ENCODE peak calls at places on chromosome 5, in six cellular contexts. S is RWPE2, Z is retinal pigment epithelial cell, E is AG09319, N is A549, M is fibroblast of pulmonary artery. P is an unnamed sample.

GRCh38 chr5:146027746-146028145 is 77.6 kb downstream of the PLAC8L1 start:
- DNase-seq in E (no peak), S (peak), N (peak), Z (peak), M (no peak), P (no peak)

GRCh38 chr5:82991678-82992323 is 85.4 kb downstream of the TMEM167A start:
- DNase-seq in S (no peak), Z (peak), M (peak), E (no peak), N (no peak), P (no peak)

GRCh38 chr5:6087576-6087975 is 290.8 kb downstream of the MED10 start:
- DNase-seq in Z (no peak), N (no peak), M (no peak), E (no peak), S (no peak), P (no peak)

GRCh38 chr5:1420211-1421195 is 24.7 kb downstream of the SLC6A3 start:
- DNase-seq in M (no peak), S (peak), E (no peak), Z (no peak), N (no peak), P (no peak)

GRCh38 chr5:133509742-133510079 is 102.6 kb downstream of the FSTL4 start:
- DNase-seq in Z (no peak), N (no peak), E (no peak), S (no peak), M (no peak), P (no peak)

GRCh38 chr5:53323511-53323910 is 156.9 kb upstream of the FST start:
- DNase-seq in E (no peak), M (no peak), S (peak), N (no peak), Z (no peak), P (no peak)

GRCh38 chr5:108251350-108251749 is 130.5 kb downstream of the FBXL17 start:
- DNase-seq in N (no peak), Z (peak), E (no peak), S (no peak), M (peak), P (no peak)

GRCh38 chr5:159616967-159617366 is 286.7 kb upstream of the IL12B start:
- DNase-seq in M (peak), N (no peak), S (no peak), Z (no peak), E (peak), P (no peak)

DNA sequence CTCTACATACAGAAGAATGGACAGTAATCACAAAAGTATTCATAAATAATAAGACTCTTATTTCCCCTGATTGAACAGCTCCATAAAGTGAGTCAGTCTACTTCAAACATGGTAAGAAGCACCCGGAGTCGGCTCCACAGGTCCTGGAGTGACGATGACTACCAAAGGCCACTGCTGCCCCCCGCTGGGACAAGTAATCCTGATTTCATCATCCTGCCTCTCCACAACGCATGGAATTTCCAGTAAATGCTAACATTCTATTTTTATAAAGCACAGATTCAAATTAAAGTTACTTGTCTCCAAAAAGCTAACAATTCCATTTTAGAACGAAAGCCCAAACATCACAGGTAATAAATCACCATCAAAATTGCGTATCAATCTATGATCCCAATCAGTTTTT is 16.2 kb downstream of the ATPSCKMT start:
- DNase-seq in Z (peak), N (peak), M (peak), E (peak), S (no peak), P (peak)
- TF ChIP-seq CTCF in Z (peak), N (peak), M (peak), E (peak), S (peak), P (no peak)

GRCh38 chr5:15499528-15500325 is at the start of gene FBXL7:
- DNase-seq in Z (no peak), E (peak), M (peak), N (peak), S (no peak), P (peak)
- TF ChIP-seq CTCF in Z (peak), E (peak), M (no peak), N (no peak), S (peak), P (no peak)

GRCh38 chr5:140366770-140367630 is 7.0 kb downstream of the SLC4A9 start:
- DNase-seq in E (no peak), Z (no peak), N (no peak), S (no peak), M (no peak), P (no peak)
- TF ChIP-seq CTCF in E (no peak), Z (no peak), N (no peak), S (no peak), M (no peak), P (no peak)

GRCh38 chr5:132227485-132228240 is at the start of gene P4HA2:
- DNase-seq in Z (no peak), E (peak), N (peak), S (peak), M (peak), P (peak)
- TF ChIP-seq CTCF in Z (no peak), E (no peak), N (no peak), S (peak), M (no peak), P (no peak)

GRCh38 chr5:111755942-111756353 is 1.0 kb downstream of the NREP start:
- DNase-seq in Z (no peak), E (no peak), M (peak), S (no peak), N (no peak), P (no peak)
- TF ChIP-seq CTCF in Z (no peak), E (peak), M (peak), S (peak), N (no peak), P (no peak)

DNA sequence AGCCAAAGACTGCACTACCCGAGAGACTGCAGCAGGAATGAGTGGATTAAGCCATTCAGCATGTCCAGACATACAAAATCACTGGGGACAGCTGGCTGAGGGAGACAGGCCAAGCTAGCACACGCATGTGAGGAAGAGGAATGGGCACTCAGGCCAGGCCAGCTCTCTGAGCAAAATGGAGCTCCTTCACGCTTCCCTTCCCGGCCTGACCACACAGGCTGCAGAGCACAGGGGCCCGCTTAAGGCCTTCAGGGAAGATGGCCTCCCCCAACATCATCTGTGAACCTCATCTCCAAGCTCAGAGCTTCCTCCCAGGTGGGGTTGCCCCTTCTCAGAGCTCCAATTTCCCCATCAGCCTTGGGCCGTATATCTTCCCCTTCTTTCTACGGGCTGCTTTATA is 8.4 kb downstream of the DCANP1 start:
- DNase-seq in E (no peak), Z (no peak), M (no peak), S (no peak), N (no peak), P (no peak)
- TF ChIP-seq CTCF in E (no peak), Z (no peak), M (no peak), S (no peak), N (no peak), P (no peak)